ENCODE peak calls at places on chromosomes 7 and 10, in five cellular contexts. J is CD8-positive, alpha-beta T cell; B is B cell; Y is fibroblast of mammary gland; O is fibroblast of lung. W is an unnamed sample.

GRCh38 chr10:34721201-34721840 is 93.8 kb downstream of the PARD3 start:
- DNase-seq in Y (peak; percentile 37), J (no peak), O (peak; percentile 63), B (no peak), W (peak; percentile 45)

GRCh38 chr10:133393401-133394063 is 425 bp upstream of the MTG1 start:
- DNase-seq in J (no peak), Y (no peak), O (no peak), B (no peak), W (no peak)

GRCh38 chr7:78742694-78743093 is 710.8 kb downstream of the MAGI2 start:
- DNase-seq in O (no peak), B (no peak), J (no peak), Y (no peak), W (no peak)

GRCh38 chr7:104536956-104537355 is 208.6 kb downstream of the LHFPL3 start:
- DNase-seq in J (no peak), Y (no peak), O (no peak), B (no peak), W (no peak)

GRCh38 chr7:24366901-24367300 is 82.9 kb downstream of the NPY start:
- DNase-seq in Y (no peak), J (no peak), B (no peak), O (no peak), W (no peak)

GRCh38 chr10:31723074-31723750 is 205.4 kb downstream of the ARHGAP12 start:
- DNase-seq in Y (peak; percentile 46), J (no peak), B (no peak), O (peak; percentile 51), W (no peak)

GRCh38 chr10:30042820-30043219 is 16.6 kb downstream of the JCAD start:
- DNase-seq in B (no peak), Y (no peak), O (no peak), J (no peak), W (no peak)

GRCh38 chr10:128694532-128694931 is 568.3 kb upstream of the MKI67 start:
- DNase-seq in Y (no peak), B (no peak), J (no peak), O (no peak), W (peak; percentile 74)

GRCh38 chr7:40015790-40016296 is 65.8 kb downstream of the CDK13 start:
- DNase-seq in O (peak; percentile 66), Y (peak; percentile 39), B (peak; percentile 40), J (no peak), W (no peak)

GRCh38 chr7:121373177-121373576 is 22.9 kb downstream of the FAM3C start:
- DNase-seq in O (no peak), B (no peak), J (no peak), Y (no peak), W (no peak)

GRCh38 chr7:46854958-46855473 is 726.9 kb downstream of the TNS3 start:
- DNase-seq in B (no peak), O (peak; percentile 6), J (no peak), Y (peak; percentile 67), W (no peak)

GRCh38 chr7:159143780-159144755 is 599 bp downstream of the VIPR2 start:
- DNase-seq in O (no peak), Y (no peak), B (peak; percentile 7), J (no peak), W (peak; percentile 90)

GRCh38 chr7:77993823-77994222 is 195.2 kb downstream of the PHTF2 start:
- DNase-seq in O (no peak), B (no peak), J (no peak), Y (no peak), W (no peak)

GRCh38 chr7:120110169-120110568 is 162.8 kb upstream of the KCND2 start:
- DNase-seq in O (no peak), Y (no peak), J (no peak), B (no peak), W (no peak)

GRCh38 chr7:81534446-81534845 is 235.4 kb downstream of the HGF start:
- DNase-seq in O (no peak), J (no peak), Y (peak; percentile 21), B (no peak), W (no peak)

GRCh38 chr7:90603346-90603745 is 7.2 kb downstream of the CDK14 start:
- DNase-seq in J (no peak), O (no peak), B (no peak), Y (no peak), W (no peak)

GRCh38 chr10:18594574-18595156 is 56.7 kb downstream of the NSUN6 start:
- DNase-seq in O (no peak), J (no peak), B (no peak), Y (peak; percentile 11), W (no peak)

GRCh38 chr7:138449580-138449979 is 10.5 kb upstream of the TRIM24 start:
- DNase-seq in Y (no peak), J (peak; percentile 19), O (no peak), B (peak; percentile 17), W (peak; percentile 39)

DNA sequence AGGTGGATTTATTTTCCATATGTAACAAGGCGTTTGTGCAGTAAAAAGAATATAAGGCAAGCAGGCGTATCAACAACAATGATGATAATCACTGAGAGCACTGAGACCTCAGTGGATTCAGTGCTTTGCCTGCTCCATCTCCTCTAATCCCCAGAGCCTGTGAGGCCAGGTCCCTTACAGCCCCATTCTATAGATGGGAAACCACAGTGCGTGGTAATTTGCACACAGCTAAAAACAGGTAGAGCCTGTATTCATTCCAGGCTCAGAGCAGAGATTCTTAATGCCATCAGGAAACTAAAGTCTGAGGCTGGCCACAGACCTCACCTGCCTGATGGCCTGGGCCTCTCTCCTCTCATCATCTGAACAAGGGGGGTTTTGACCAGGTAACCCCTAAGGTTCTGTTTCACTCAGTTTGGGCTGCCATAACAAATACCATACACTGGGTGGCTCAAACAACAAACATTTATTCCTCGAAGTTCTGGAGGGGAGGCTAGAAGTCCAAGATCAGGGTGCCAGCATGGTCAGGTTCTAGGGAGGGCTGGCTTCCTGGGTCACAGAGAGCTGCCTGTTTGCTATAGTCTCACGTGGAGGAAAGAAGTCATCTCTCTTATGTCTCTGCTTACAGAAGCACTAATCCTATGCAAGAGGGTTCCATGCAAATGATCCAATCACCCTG is 10.3 kb upstream of the RASSF4 start:
- DNase-seq in J (no peak), B (no peak), Y (no peak), O (no peak), W (no peak)
- TF ChIP-seq CTCF in J (no peak), B (no peak), Y (peak; percentile 1), O (no peak), W (no peak)

GRCh38 chr10:122112625-122113160 is 123.7 kb downstream of the TACC2 start:
- DNase-seq in O (peak; percentile 96), J (no peak), Y (peak; percentile 95), B (no peak), W (peak; percentile 95)

GRCh38 chr10:122114156-122114747 is 125.3 kb downstream of the TACC2 start:
- DNase-seq in J (no peak), O (peak; percentile 40), Y (no peak), B (no peak), W (no peak)

GRCh38 chr10:122112021-122112616 is 123.2 kb downstream of the TACC2 start:
- DNase-seq in B (no peak), J (no peak), Y (peak; percentile 62), O (peak; percentile 58), W (no peak)

GRCh38 chr10:122115874-122116273 is 126.9 kb downstream of the TACC2 start:
- DNase-seq in J (no peak), B (no peak), O (peak; percentile 40), Y (no peak), W (no peak)

DNA sequence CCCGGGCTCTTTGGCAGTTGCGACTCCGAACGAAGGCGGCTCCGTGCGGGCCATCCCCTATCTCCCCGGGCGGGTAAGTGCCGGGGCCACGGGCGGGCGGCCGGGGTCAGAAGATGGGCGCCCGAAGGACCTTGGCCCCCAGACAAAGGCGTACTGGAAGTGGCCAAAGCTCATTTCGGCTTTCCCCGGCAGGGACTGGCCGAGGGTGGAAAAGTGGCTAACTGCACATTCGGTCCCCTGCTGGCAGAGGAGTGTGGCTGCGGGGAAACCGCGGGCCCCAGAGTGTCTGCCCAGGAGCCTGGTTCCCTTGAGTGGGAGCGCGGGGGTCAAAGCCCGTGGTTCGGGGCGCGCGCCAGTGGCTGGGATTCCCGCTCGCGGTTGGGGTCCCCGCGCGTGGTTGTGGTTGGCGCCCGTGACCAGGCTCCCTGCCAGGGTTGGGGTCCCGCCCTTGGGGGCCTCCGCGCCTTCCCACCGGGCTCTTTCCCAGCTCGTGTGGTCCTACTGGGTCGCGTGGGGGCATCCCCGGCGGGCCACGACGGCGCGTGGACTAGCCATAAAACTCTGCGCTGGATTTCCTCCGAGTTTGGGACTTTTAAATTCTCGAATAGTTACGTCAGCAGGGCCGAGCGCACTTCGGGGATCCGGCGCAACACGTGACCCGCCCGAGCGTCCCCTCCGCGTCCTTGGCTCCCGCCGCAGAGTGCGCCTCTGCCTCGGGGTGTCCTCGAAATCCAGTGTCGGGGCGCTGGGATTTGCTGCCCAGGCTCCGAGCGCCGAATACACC is 124.4 kb downstream of the TACC2 start:
- DNase-seq in Y (peak; percentile 68), O (peak; percentile 74), B (no peak), J (no peak), W (peak; percentile 95)
- TF ChIP-seq CTCF in Y (peak; percentile 54), O (peak; percentile 52), B (no peak), J (no peak), W (peak; percentile 56)

GRCh38 chr10:388661-389045 is 253.4 kb downstream of the ZMYND11 start:
- DNase-seq in Y (no peak), B (no peak), J (no peak), O (no peak), W (no peak)

GRCh38 chr10:389836-390448 is 254.7 kb downstream of the ZMYND11 start:
- DNase-seq in J (no peak), O (peak; percentile 28), B (no peak), Y (no peak), W (no peak)

GRCh38 chr10:390449-391100 is 255.3 kb downstream of the ZMYND11 start:
- DNase-seq in B (no peak), O (no peak), Y (no peak), J (no peak), W (no peak)

GRCh38 chr10:387949-388660 is 252.8 kb downstream of the ZMYND11 start:
- DNase-seq in Y (no peak), J (no peak), O (no peak), B (no peak), W (no peak)

GRCh38 chr10:389391-389790 is 254.1 kb downstream of the ZMYND11 start:
- DNase-seq in B (no peak), O (no peak), Y (no peak), J (no peak), W (no peak)
- TF ChIP-seq CTCF in B (no peak), O (no peak), Y (no peak), J (no peak), W (no peak)

GRCh38 chr10:63132651-63133055 is 475 bp upstream of the NRBF2 start:
- DNase-seq in J (no peak), O (no peak), Y (no peak), B (no peak), W (no peak)
- TF ChIP-seq CTCF in J (no peak), O (no peak), Y (no peak), B (no peak), W (no peak)

GRCh38 chr10:52314007-52314821 is at the start of gene DKK1:
- DNase-seq in O (peak; percentile 79), J (no peak), Y (peak; percentile 74), B (peak; percentile 57), W (no peak)
- TF ChIP-seq CTCF in O (peak; percentile 92), J (no peak), Y (peak; percentile 76), B (peak; percentile 75), W (peak; percentile 40)

GRCh38 chr7:13262929-13263530 is 575.6 kb downstream of the ARL4A start:
- DNase-seq in J (no peak), Y (peak; percentile 59), O (peak; percentile 71), B (peak; percentile 4), W (no peak)
- TF ChIP-seq CTCF in J (peak; percentile 57), Y (peak; percentile 56), O (peak; percentile 42), B (peak; percentile 79), W (peak; percentile 64)

GRCh38 chr7:72391821-72392377 is 20.2 kb downstream of the CALN1 start:
- DNase-seq in Y (no peak), O (no peak), B (no peak), J (no peak), W (peak; percentile 88)

GRCh38 chr7:72386152-72386551 is 26.0 kb downstream of the CALN1 start:
- DNase-seq in O (no peak), B (no peak), Y (no peak), J (no peak), W (peak; percentile 21)
- TF ChIP-seq CTCF in O (no peak), B (no peak), Y (no peak), J (no peak), W (no peak)